ENCODE peak calls at places on chromosomes 3 and 15, in six cellular contexts. J is right cardiac atrium, Y is adrenal gland, T is transverse colon, P is endothelial cell of umbilical vein, V is left lung. K is an unnamed sample.

GRCh38 chr3:129020691-129021090 is 19.6 kb downstream of the EFCC1 start:
- DNase-seq in J (no peak), V (no peak), Y (no peak), P (no peak), T (no peak), K (no peak)

GRCh38 chr15:75007216-75007615 is 11.9 kb downstream of the SCAMP5 start:
- DNase-seq in J (no peak), P (no peak), Y (no peak), V (no peak), T (no peak), K (peak)

GRCh38 chr3:54222318-54222717 is 100.0 kb downstream of the CACNA2D3 start:
- DNase-seq in Y (no peak), J (no peak), V (no peak), T (no peak), P (no peak), K (no peak)

GRCh38 chr15:64246364-64247189 is 83.8 kb upstream of the PPIB start:
- DNase-seq in V (no peak), T (no peak), J (no peak), Y (no peak), P (peak), K (no peak)

GRCh38 chr3:110077093-110077492 is 739.7 kb upstream of the DPPA4 start:
- DNase-seq in Y (no peak), V (no peak), T (no peak), P (no peak), J (no peak), K (no peak)

GRCh38 chr3:13133471-13133981 is 60.3 kb upstream of the IQSEC1 start:
- DNase-seq in T (peak), P (no peak), J (no peak), Y (peak), V (no peak), K (peak)

GRCh38 chr3:114558271-114558670 is 264.4 kb downstream of the TIGIT start:
- DNase-seq in V (no peak), Y (no peak), P (no peak), J (no peak), T (no peak), K (no peak)

GRCh38 chr3:77467702-77468407 is 428.0 kb downstream of the ROBO2 start:
- DNase-seq in P (no peak), J (peak), T (no peak), Y (no peak), V (no peak), K (no peak)

GRCh38 chr3:140717915-140718314 is 40.1 kb downstream of the TRIM42 start:
- DNase-seq in T (no peak), Y (no peak), J (no peak), V (no peak), P (no peak), K (no peak)

GRCh38 chr3:161851941-161852566 is 355.4 kb downstream of the OTOL1 start:
- DNase-seq in Y (peak), V (no peak), J (peak), P (no peak), T (peak), K (peak)

GRCh38 chr15:69762373-69763148 is 309.9 kb downstream of the RPLP1 start:
- DNase-seq in V (no peak), Y (no peak), J (no peak), P (no peak), T (no peak), K (no peak)

GRCh38 chr3:127156651-127157050 is 36.3 kb upstream of the PRR23E start:
- DNase-seq in Y (no peak), J (no peak), T (no peak), P (no peak), V (no peak), K (no peak)

GRCh38 chr15:51077565-51078153 is 17.0 kb downstream of the TNFAIP8L3 start:
- DNase-seq in V (peak), P (peak), Y (peak), T (peak), J (peak), K (peak)

GRCh38 chr15:84919268-84919667 is 34.8 kb downstream of the SLC28A1 start:
- DNase-seq in J (no peak), T (no peak), P (no peak), V (no peak), Y (no peak), K (no peak)

GRCh38 chr3:186038360-186038759 is 70.5 kb downstream of the ETV5 start:
- DNase-seq in V (no peak), Y (no peak), P (no peak), T (no peak), J (no peak), K (no peak)

GRCh38 chr15:93151488-93151887 is 62.5 kb upstream of the RGMA start:
- DNase-seq in J (no peak), V (no peak), T (no peak), Y (no peak), P (no peak), K (no peak)

GRCh38 chr3:160941885-160942494 is 163.2 kb downstream of the B3GALNT1 start:
- DNase-seq in T (peak), J (peak), V (no peak), Y (peak), P (peak), K (peak)

GRCh38 chr15:71083349-71083748 is 31.9 kb upstream of the THSD4 start:
- DNase-seq in Y (no peak), J (peak), P (peak), T (no peak), V (no peak), K (peak)

GRCh38 chr15:94282269-94283250 is 51.2 kb downstream of the MCTP2 start:
- DNase-seq in J (no peak), Y (no peak), T (no peak), V (no peak), P (no peak), K (no peak)

GRCh38 chr3:81466161-81466560 is 295.3 kb downstream of the GBE1 start:
- DNase-seq in T (no peak), P (no peak), Y (no peak), V (no peak), J (no peak), K (no peak)

GRCh38 chr3:142577701-142578308 is 728 bp downstream of the ATR start:
- DNase-seq in T (no peak), J (no peak), P (peak), Y (no peak), V (no peak), K (no peak)

GRCh38 chr15:95132774-95133173 is 901.4 kb downstream of the MCTP2 start:
- DNase-seq in T (no peak), Y (no peak), P (no peak), V (no peak), J (no peak), K (no peak)

GRCh38 chr3:14397531-14397930 is 4.9 kb upstream of the SLC6A6 start:
- DNase-seq in Y (no peak), J (peak), P (no peak), T (no peak), V (no peak), K (no peak)

GRCh38 chr15:63466378-63467192 is 37.8 kb upstream of the USP3 start:
- DNase-seq in P (peak), T (no peak), Y (peak), J (no peak), V (no peak), K (no peak)

GRCh38 chr3:117035785-117036184 is 326.2 kb downstream of the TUSC7 start:
- DNase-seq in V (no peak), T (peak), Y (no peak), P (no peak), J (no peak), K (no peak)
- H3K27ac ChIP-seq in V (peak), T (peak), Y (peak), P (no peak), J (no peak), K (no peak)

GRCh38 chr3:42184622-42185010 is 81.4 kb downstream of the CCK start:
- DNase-seq in J (no peak), T (no peak), P (no peak), V (peak), Y (no peak), K (no peak)
- H3K27ac ChIP-seq in J (no peak), T (peak), P (peak), V (no peak), Y (no peak), K (no peak)

DNA sequence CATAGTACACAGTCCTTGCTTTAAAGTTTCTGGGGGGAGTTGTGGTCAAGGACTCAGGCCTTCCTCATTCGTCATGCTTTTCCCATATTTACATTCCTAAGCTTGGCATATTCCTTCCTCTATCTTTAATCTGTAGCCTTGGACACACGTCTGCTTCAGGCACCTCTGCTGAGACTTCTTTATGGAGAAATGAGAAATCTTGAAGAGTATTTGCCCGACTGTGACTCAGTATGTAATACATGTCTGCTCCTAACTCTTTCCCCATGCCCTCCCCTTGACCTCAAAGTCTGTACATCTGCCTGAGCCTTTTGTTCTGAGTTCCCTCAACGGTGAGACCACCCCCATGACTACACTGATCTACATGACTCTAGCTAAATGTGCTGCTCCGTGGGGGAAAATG is 246.1 kb downstream of the SI start:
- DNase-seq in T (no peak), J (no peak), Y (no peak), V (no peak), P (no peak), K (no peak)
- H3K27ac ChIP-seq in T (no peak), J (no peak), Y (no peak), V (no peak), P (no peak), K (no peak)

GRCh38 chr15:57044961-57045360 is 126.5 kb downstream of the TCF12 start:
- DNase-seq in V (no peak), P (no peak), J (no peak), Y (no peak), T (no peak), K (no peak)
- H3K27ac ChIP-seq in V (no peak), P (no peak), J (no peak), Y (no peak), T (no peak), K (no peak)

GRCh38 chr3:148681080-148681479 is 16.6 kb upstream of the AGTR1 start:
- DNase-seq in T (no peak), Y (no peak), J (no peak), V (no peak), P (no peak), K (no peak)
- H3K27ac ChIP-seq in T (no peak), Y (no peak), J (no peak), V (no peak), P (no peak), K (no peak)

GRCh38 chr3:45599984-45600650 is 5.6 kb downstream of the LIMD1 start:
- DNase-seq in Y (no peak), V (no peak), J (no peak), P (no peak), T (peak), K (peak)
- H3K27ac ChIP-seq in Y (no peak), V (peak), J (peak), P (no peak), T (peak), K (no peak)

GRCh38 chr3:10226293-10226692 is 22.0 kb upstream of the TATDN2 start:
- DNase-seq in P (no peak), V (no peak), Y (no peak), J (no peak), T (peak), K (no peak)

GRCh38 chr3:10228248-10228950 is 19.9 kb upstream of the TATDN2 start:
- DNase-seq in P (peak), T (no peak), J (no peak), Y (no peak), V (no peak), K (no peak)

GRCh38 chr3:10223676-10224639 is 24.3 kb upstream of the TATDN2 start:
- DNase-seq in T (peak), J (no peak), Y (no peak), V (no peak), P (no peak), K (no peak)

GRCh38 chr3:10219737-10220136 is 28.5 kb upstream of the TATDN2 start:
- DNase-seq in V (no peak), J (no peak), T (no peak), Y (no peak), P (no peak), K (no peak)

GRCh38 chr3:10224794-10225660 is 23.2 kb upstream of the TATDN2 start:
- DNase-seq in T (peak), J (peak), V (no peak), P (peak), Y (peak), K (peak)
- H3K27ac ChIP-seq in T (peak), J (no peak), V (peak), P (no peak), Y (no peak), K (peak)

DNA sequence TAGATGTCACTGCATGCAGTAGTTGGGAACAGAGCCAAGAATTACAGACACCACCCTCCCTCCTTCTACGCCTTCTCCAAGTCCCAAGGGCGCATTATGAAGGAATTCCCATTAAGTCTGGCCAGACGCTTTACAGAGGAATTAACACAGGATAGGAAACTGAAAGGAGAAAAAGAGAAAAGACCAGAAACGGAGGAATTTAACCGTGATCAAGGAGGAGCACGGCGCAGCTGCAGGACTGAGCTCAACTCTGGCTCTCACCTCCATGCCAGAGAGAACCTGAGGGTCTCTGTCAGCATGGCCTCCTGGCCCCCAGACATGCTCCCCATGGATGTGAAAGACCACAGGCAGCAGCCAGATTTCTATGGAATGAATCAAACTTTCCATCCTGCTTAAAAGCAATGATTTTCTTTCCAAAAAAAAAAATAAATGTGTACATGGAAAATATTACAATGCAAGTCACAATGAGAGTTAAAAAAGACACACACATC is 13.7 kb downstream of the ATP10A start:
- DNase-seq in J (no peak), V (no peak), T (no peak), P (no peak), Y (no peak), K (no peak)
- H3K27ac ChIP-seq in J (no peak), V (peak), T (peak), P (no peak), Y (peak), K (peak)

GRCh38 chr3:40366203-40367162 is 20.5 kb upstream of the ENTPD3 start:
- DNase-seq in V (no peak), P (no peak), J (no peak), Y (no peak), T (no peak), K (no peak)
- H3K27ac ChIP-seq in V (no peak), P (no peak), J (no peak), Y (no peak), T (no peak), K (no peak)